ENCODE peak calls at places on chromosomes 7 and 10, in six cellular contexts. V, Z, D, U, T and B are unnamed samples.

GRCh38 chr7:76023002-76023401 is 24.8 kb downstream of the STYXL1 start:
- DNase-seq in V (no peak), Z (no peak), D (no peak), U (no peak), T (no peak), B (peak)

GRCh38 chr10:120684211-120684610 is 167.0 kb upstream of the WDR11 start:
- DNase-seq in V (no peak), Z (no peak), D (no peak), U (no peak), T (no peak), B (no peak)

GRCh38 chr7:18831943-18832342 is 285.5 kb downstream of the TWIST1 start:
- DNase-seq in V (no peak), Z (no peak), D (no peak), U (no peak), T (no peak), B (no peak)

GRCh38 chr7:2715341-2716231 is 27.6 kb downstream of the AMZ1 start:
- DNase-seq in V (no peak), Z (no peak), D (peak), U (no peak), T (no peak), B (no peak)

GRCh38 chr7:73623798-73624668 is at the start of gene MLXIPL:
- DNase-seq in V (peak), Z (peak), D (peak), U (peak), T (peak), B (no peak)

GRCh38 chr7:38330861-38331709 is 57.6 kb upstream of the TARP start:
- DNase-seq in V (no peak), Z (no peak), D (no peak), U (peak), T (no peak), B (no peak)

GRCh38 chr7:114026486-114027089 is 107.8 kb upstream of the PPP1R3A start:
- DNase-seq in V (peak), Z (peak), D (no peak), U (no peak), T (no peak), B (peak)

GRCh38 chr10:93066544-93066913 is 5.9 kb downstream of the CYP26C1 start:
- DNase-seq in V (no peak), Z (no peak), D (no peak), U (no peak), T (no peak), B (no peak)

GRCh38 chr7:54390565-54390964 is 151.6 kb upstream of the VSTM2A start:
- DNase-seq in V (no peak), Z (no peak), D (no peak), U (no peak), T (no peak), B (no peak)

GRCh38 chr7:153398370-153398769 is 638.8 kb downstream of the ACTR3B start:
- DNase-seq in V (no peak), Z (no peak), D (no peak), U (no peak), T (no peak), B (no peak)